ENCODE peak calls at places on chromosomes 6 and 20, in four cellular contexts. O, H, D and V are unnamed samples. For H3K4me1 and H3K27me3, the result is how much of the 10 kb centered on the place peaks cover.

GRCh38 chr6:116096979-116097816 is 3.5 kb upstream of the NT5DC1 start:
- DNase-seq in O (peak), H (no peak), D (no peak), V (peak)

GRCh38 chr6:167699141-167700036 is 127.3 kb upstream of the AFDN start:
- DNase-seq in O (no peak), H (peak), D (peak), V (no peak)

GRCh38 chr6:111061493-111061892 is 25.8 kb upstream of the SLC16A10 start:
- DNase-seq in O (no peak), H (no peak), D (no peak), V (no peak)

GRCh38 chr20:23550227-23550626 is 18.1 kb downstream of the CST9L start:
- DNase-seq in O (no peak), H (no peak), D (no peak), V (no peak)

GRCh38 chr6:152428126-152428525 is 209.0 kb downstream of the SYNE1 start:
- DNase-seq in O (no peak), H (no peak), D (no peak), V (no peak)

GRCh38 chr6:45609141-45609638 is 231.5 kb upstream of the SUPT3H start:
- DNase-seq in O (peak), H (no peak), D (no peak), V (peak)

GRCh38 chr6:89308525-89309400 is 6.3 kb downstream of the GABRR2 start:
- DNase-seq in O (no peak), H (no peak), D (no peak), V (no peak)

GRCh38 chr6:45896783-45897441 is 118.7 kb downstream of the CLIC5 start:
- DNase-seq in O (no peak), H (no peak), D (no peak), V (peak)

GRCh38 chr6:114144887-114145851 is 174.2 kb upstream of the HDAC2 start:
- DNase-seq in O (no peak), H (no peak), D (no peak), V (peak)

GRCh38 chr6:26342106-26342999 is 22.6 kb upstream of the BTN3A2 start:
- DNase-seq in O (peak), H (no peak), D (no peak), V (peak)

GRCh38 chr20:64222851-64223525 is 32.6 kb upstream of the PCMTD2 start:
- DNase-seq in O (no peak), H (no peak), D (peak), V (peak)

GRCh38 chr20:64224344-64225165 is 31.0 kb upstream of the PCMTD2 start:
- DNase-seq in O (peak), H (no peak), D (no peak), V (peak)

GRCh38 chr20:64222273-64222672 is 33.3 kb upstream of the PCMTD2 start:
- DNase-seq in O (peak), H (no peak), D (peak), V (peak)

GRCh38 chr20:64225166-64225595 is 30.4 kb upstream of the PCMTD2 start:
- DNase-seq in O (no peak), H (no peak), D (no peak), V (no peak)

GRCh38 chr20:64223526-64224067 is 32.0 kb upstream of the PCMTD2 start:
- DNase-seq in O (peak), H (no peak), D (no peak), V (peak)
- H3K4me1 ChIP-seq in O (under half), H (under half), D (under half), V (under half)

GRCh38 chr6:144197919-144198318 is 47.6 kb downstream of the STX11 start:
- DNase-seq in O (no peak), H (no peak), D (no peak), V (no peak)

DNA sequence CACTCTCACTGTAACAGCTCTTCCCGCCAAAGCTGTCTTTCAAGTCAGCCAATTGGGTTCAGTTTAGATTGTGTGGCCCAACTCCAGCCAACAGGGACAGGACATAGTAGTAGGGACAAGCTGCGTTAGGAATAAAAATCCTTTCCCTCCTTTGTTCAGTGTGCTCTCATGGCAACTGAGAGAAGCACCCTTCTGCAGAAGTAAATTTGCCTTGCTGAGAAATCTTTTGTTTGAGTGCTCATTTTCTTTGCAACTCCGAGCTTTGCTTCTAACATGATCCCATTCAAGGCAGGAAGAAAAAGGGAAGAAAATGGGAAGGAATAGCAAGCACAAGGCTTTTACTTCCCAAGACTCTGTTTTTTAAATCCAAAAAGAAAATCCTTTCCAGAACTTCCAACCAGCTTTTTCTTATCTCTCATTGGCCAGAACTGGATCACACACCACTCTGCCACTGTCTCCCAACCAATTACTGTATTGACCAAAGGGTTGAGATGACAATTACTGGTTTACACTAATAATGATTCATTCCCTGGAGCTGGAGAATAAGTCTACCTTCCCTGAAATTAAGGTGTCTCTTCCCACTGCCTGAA is 52.7 kb downstream of the STX11 start:
- DNase-seq in O (no peak), H (no peak), D (no peak), V (no peak)
- H3K4me3 ChIP-seq in O (no peak), H (no peak), D (no peak), V (peak)

GRCh38 chr6:165988757-165989456 is 178.7 kb downstream of the TBXT start:
- DNase-seq in O (peak), H (peak), D (no peak), V (no peak)

GRCh38 chr6:165991341-165991740 is 176.3 kb downstream of the TBXT start:
- DNase-seq in O (no peak), H (no peak), D (no peak), V (no peak)

GRCh38 chr6:165987483-165988305 is 180.0 kb downstream of the TBXT start:
- DNase-seq in O (peak), H (peak), D (peak), V (peak)

GRCh38 chr6:165988306-165988756 is 179.3 kb downstream of the TBXT start:
- DNase-seq in O (no peak), H (no peak), D (no peak), V (no peak)

GRCh38 chr6:165990216-165990615 is 177.4 kb downstream of the TBXT start:
- DNase-seq in O (no peak), H (no peak), D (no peak), V (no peak)
- H3K27me3 ChIP-seq in O (under half), H (under half), D (half or more), V (under half)

GRCh38 chr20:31837896-31838397 is 7.5 kb downstream of the FOXS1 start:
- DNase-seq in O (peak), H (no peak), D (no peak), V (no peak)

GRCh38 chr20:31840906-31841816 is 4.2 kb downstream of the FOXS1 start:
- DNase-seq in O (no peak), H (no peak), D (no peak), V (no peak)

GRCh38 chr20:31836853-31837608 is 8.4 kb downstream of the FOXS1 start:
- DNase-seq in O (no peak), H (no peak), D (no peak), V (no peak)

GRCh38 chr20:31839782-31840487 is 5.5 kb downstream of the FOXS1 start:
- DNase-seq in O (no peak), H (no peak), D (no peak), V (no peak)

GRCh38 chr20:31838646-31839292 is 6.6 kb downstream of the FOXS1 start:
- DNase-seq in O (no peak), H (no peak), D (no peak), V (no peak)
- H3K4me1 ChIP-seq in O (half or more), H (under half), D (under half), V (under half)

DNA sequence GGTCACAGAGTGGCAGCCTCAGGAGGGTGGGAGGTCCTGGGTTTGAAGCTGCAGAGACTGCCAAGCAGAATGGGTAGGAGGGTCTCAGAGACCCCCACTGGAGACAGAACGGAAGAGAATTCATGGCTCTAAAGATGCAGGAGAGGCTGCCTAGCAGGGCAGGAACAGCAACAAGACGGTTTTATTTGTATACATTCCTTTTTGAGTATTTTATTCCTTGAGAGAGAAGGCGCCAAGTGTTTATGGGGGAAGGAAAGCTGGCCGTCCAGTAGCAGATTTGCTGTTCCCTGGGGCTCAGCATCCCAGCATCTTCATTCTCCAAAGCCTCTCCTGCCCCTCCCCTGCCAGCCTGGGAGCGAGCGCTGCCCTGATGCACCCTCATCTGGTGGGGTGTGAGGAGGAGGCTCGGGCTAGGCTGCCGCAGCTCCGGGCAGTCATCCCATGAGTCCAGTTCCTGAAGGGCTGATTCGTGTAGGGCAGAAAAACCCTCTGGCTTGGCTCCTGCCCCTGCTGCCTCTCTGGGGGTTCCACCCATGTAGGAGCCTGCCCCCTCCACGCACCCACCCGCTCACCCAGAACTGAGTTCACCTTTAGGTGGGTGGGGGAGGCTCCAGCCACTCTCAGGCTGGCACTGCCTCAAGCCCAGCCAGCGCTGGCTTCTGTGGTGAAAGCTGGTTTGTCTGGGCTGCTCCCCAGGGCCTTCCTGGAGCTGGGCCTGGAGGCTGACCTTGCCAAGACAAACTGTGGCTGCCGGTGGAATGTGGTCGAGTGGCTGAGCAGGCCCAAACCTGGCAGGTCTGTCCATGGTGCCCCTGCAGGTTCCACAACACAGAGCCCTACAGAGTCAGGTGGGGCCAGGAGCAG is 32.4 kb downstream of the CPXM1 start:
- DNase-seq in O (peak), H (peak), D (peak), V (peak)
- H3K4me3 ChIP-seq in O (no peak), H (no peak), D (no peak), V (no peak)

GRCh38 chr6:36285187-36285612 is 15.3 kb downstream of the PNPLA1 start:
- DNase-seq in O (no peak), H (no peak), D (no peak), V (no peak)
- H3K27me3 ChIP-seq in O (under half), H (under half), D (under half), V (under half)

GRCh38 chr20:59559863-59560262 is 44.5 kb upstream of the PHACTR3 start:
- DNase-seq in O (no peak), H (no peak), D (no peak), V (no peak)
- H3K4me1 ChIP-seq in O (under half), H (under half), D (under half), V (under half)